ENCODE peak calls at places on chromosomes 2 and 18, in five cellular contexts. G is Right ventricle myocardium superior; W is astrocyte of the spinal cord; E is NCI-H460; K is CD8-positive, alpha-beta T cell. V is an unnamed sample.

GRCh38 chr2:16870677-16871076 is 205.0 kb upstream of the CYRIA start:
- DNase-seq in G (no peak), W (no peak), E (no peak), K (no peak), V (no peak)

GRCh38 chr2:127053731-127054603 is 53.0 kb downstream of the BIN1 start:
- DNase-seq in G (peak; percentile 42), W (no peak), E (no peak), K (no peak), V (no peak)

GRCh38 chr2:169798397-169798717 is 314 bp upstream of the SSB start:
- DNase-seq in G (no peak), W (no peak), E (no peak), K (no peak), V (no peak)

GRCh38 chr2:120520929-120521912 is 175.3 kb downstream of the INHBB start:
- DNase-seq in G (no peak), W (peak; percentile 15), E (peak; percentile 53), K (no peak), V (no peak)

GRCh38 chr18:40197711-40198110 is 1757.3 kb upstream of the PIK3C3 start:
- DNase-seq in G (no peak), W (no peak), E (no peak), K (no peak), V (no peak)

GRCh38 chr2:216692636-216693413 is 2.5 kb downstream of the IGFBP5 start:
- DNase-seq in G (peak; percentile 91), W (peak; percentile 71), E (peak; percentile 45), K (peak; percentile 70), V (peak; percentile 44)

GRCh38 chr2:171036532-171036931 is 107.5 kb downstream of the GORASP2 start:
- DNase-seq in G (no peak), W (no peak), E (no peak), K (no peak), V (no peak)

GRCh38 chr2:20144861-20145260 is 80.1 kb downstream of the SDC1 start:
- DNase-seq in G (no peak), W (no peak), E (no peak), K (no peak), V (no peak)

GRCh38 chr2:195706161-195706900 is 49.3 kb downstream of the SLC39A10 start:
- DNase-seq in G (no peak), W (peak; percentile 21), E (no peak), K (no peak), V (no peak)

GRCh38 chr2:7867858-7868257 is 814.0 kb upstream of the ID2 start:
- DNase-seq in G (no peak), W (no peak), E (no peak), K (no peak), V (no peak)

GRCh38 chr2:63048367-63049171 is 2.1 kb upstream of the OTX1 start:
- DNase-seq in G (no peak), W (no peak), E (no peak), K (no peak), V (no peak)

GRCh38 chr2:118145207-118145606 is 56.9 kb downstream of the INSIG2 start:
- DNase-seq in G (no peak), W (no peak), E (no peak), K (no peak), V (no peak)

GRCh38 chr2:219784178-219784577 is 156.7 kb downstream of the SLC4A3 start:
- DNase-seq in G (no peak), W (no peak), E (no peak), K (no peak), V (no peak)

GRCh38 chr2:27958711-27959378 is 68.3 kb downstream of the BABAM2 start:
- DNase-seq in G (no peak), W (peak; percentile 31), E (no peak), K (no peak), V (no peak)

GRCh38 chr2:219269362-219270054 is 9.7 kb upstream of the DNAJB2 start:
- DNase-seq in G (no peak), W (no peak), E (no peak), K (no peak), V (no peak)

GRCh38 chr2:228535396-228535795 is 353.9 kb upstream of the SPHKAP start:
- DNase-seq in G (no peak), W (no peak), E (no peak), K (no peak), V (no peak)

GRCh38 chr18:7855051-7855450 is 287.9 kb downstream of the PTPRM start:
- DNase-seq in G (no peak), W (no peak), E (no peak), K (no peak), V (no peak)

GRCh38 chr2:47205576-47206141 is 50.6 kb upstream of the STPG4 start:
- DNase-seq in G (peak; percentile 74), W (no peak), E (no peak), K (no peak), V (no peak)

GRCh38 chr2:171908235-171908634 is 14.0 kb upstream of the HAT1 start:
- DNase-seq in G (no peak), W (no peak), E (no peak), K (no peak), V (no peak)

GRCh38 chr2:65388051-65388531 is 44.3 kb downstream of the SPRED2 start:
- DNase-seq in G (no peak), W (no peak), E (no peak), K (no peak), V (peak; percentile 59)

GRCh38 chr2:62382757-62383156 is 123.2 kb downstream of the TMEM17 start:
- DNase-seq in G (no peak), W (no peak), E (no peak), K (no peak), V (no peak)

GRCh38 chr2:171407030-171407707 is 26.6 kb downstream of the METTL8 start:
- DNase-seq in G (no peak), W (no peak), E (no peak), K (no peak), V (no peak)

GRCh38 chr18:51865538-51865937 is 474.5 kb upstream of the DCC start:
- DNase-seq in G (no peak), W (no peak), E (no peak), K (no peak), V (no peak)

GRCh38 chr2:179543361-179543901 is 278.8 kb upstream of the SESTD1 start:
- DNase-seq in G (no peak), W (no peak), E (no peak), K (no peak), V (no peak)

GRCh38 chr18:36089001-36089400 is 21.6 kb upstream of the RPRD1A start:
- DNase-seq in G (no peak), W (no peak), E (no peak), K (no peak), V (no peak)

GRCh38 chr18:70371085-70371735 is 82.4 kb downstream of the SOCS6 start:
- DNase-seq in G (no peak), W (no peak), E (no peak), K (no peak), V (no peak)

GRCh38 chr2:122843503-122843902 is 1088.1 kb downstream of the TSN start:
- DNase-seq in G (no peak), W (no peak), E (no peak), K (no peak), V (no peak)

GRCh38 chr2:167818521-167818920 is 428.9 kb downstream of the STK39 start:
- DNase-seq in G (no peak), W (no peak), E (no peak), K (no peak), V (no peak)

GRCh38 chr2:43027496-43027895 is 198.9 kb downstream of the ZFP36L2 start:
- DNase-seq in G (no peak), W (no peak), E (no peak), K (no peak), V (no peak)

GRCh38 chr2:111068435-111069058 is 52.2 kb upstream of the BCL2L11 start:
- DNase-seq in G (no peak), W (no peak), E (no peak), K (no peak), V (no peak)

GRCh38 chr2:38515155-38516074 is 87.3 kb downstream of the HNRNPLL start:
- DNase-seq in G (peak; percentile 65), W (no peak), E (peak; percentile 68), K (no peak), V (no peak)

GRCh38 chr2:84959045-84959493 is 11.9 kb upstream of the KCMF1 start:
- DNase-seq in G (no peak), W (peak; percentile 81), E (no peak), K (no peak), V (no peak)

GRCh38 chr2:150938586-150938985 is 323.1 kb downstream of the RBM43 start:
- DNase-seq in G (no peak), W (no peak), E (no peak), K (no peak), V (no peak)

GRCh38 chr2:177784449-177784845 is 288.1 kb downstream of the PDE11A start:
- DNase-seq in G (no peak), W (peak; percentile 68), E (no peak), K (no peak), V (no peak)

GRCh38 chr2:234348081-234348480 is 148.8 kb downstream of the ARL4C start:
- DNase-seq in G (no peak), W (no peak), E (no peak), K (no peak), V (no peak)

GRCh38 chr2:121044412-121044811 is 240.6 kb downstream of the TFCP2L1 start:
- DNase-seq in G (no peak), W (no peak), E (no peak), K (no peak), V (no peak)

GRCh38 chr2:196823750-196824149 is 14.6 kb upstream of the C2orf66 start:
- DNase-seq in G (no peak), W (peak; percentile 80), E (peak; percentile 82), K (no peak), V (no peak)